ENCODE peak calls at places on chromosomes 5 and 9, in ten cellular contexts. I is AG09319; A is CD4-positive, alpha-beta T cell; Z is right lobe of liver; Y is endodermal cell; V is foreskin fibroblast; J is nephron progenitor cell; T is choroid plexus epithelial cell; N is ascending aorta; C is heart left ventricle. U is an unnamed sample.

GRCh38 chr5:44943637-44944036 is 134.9 kb downstream of the MRPS30 start:
- DNase-seq in I (peak), A (no peak), Z (no peak), Y (no peak), V (no peak), J (no peak), T (no peak), N (no peak), C (no peak), U (no peak)

GRCh38 chr5:173456751-173457171 is 128.5 kb upstream of the STC2 start:
- DNase-seq in I (no peak), A (no peak), Z (no peak), Y (no peak), V (peak), J (no peak), T (peak), N (no peak), C (no peak), U (no peak)

GRCh38 chr5:177290816-177291596 is 12.5 kb downstream of the RAB24 start:
- DNase-seq in I (no peak), A (no peak), Z (no peak), Y (no peak), V (no peak), J (no peak), T (no peak), N (no peak), C (no peak), U (no peak)

GRCh38 chr9:133837644-133838597 is 99.8 kb upstream of the SARDH start:
- DNase-seq in I (no peak), A (no peak), Z (no peak), Y (no peak), V (no peak), J (no peak), T (no peak), N (no peak), C (no peak), U (no peak)

GRCh38 chr9:2634818-2635217 is 13.2 kb downstream of the VLDLR start:
- DNase-seq in I (no peak), A (no peak), Z (no peak), Y (no peak), V (no peak), J (no peak), T (no peak), N (no peak), C (no peak), U (no peak)

GRCh38 chr9:135032868-135033460 is 54.5 kb upstream of the OLFM1 start:
- DNase-seq in I (no peak), A (no peak), Z (peak), Y (peak), V (no peak), J (no peak), T (no peak), N (no peak), C (no peak), U (peak)

GRCh38 chr5:138626333-138626944 is 51.2 kb upstream of the HSPA9 start:
- DNase-seq in I (no peak), A (no peak), Z (no peak), Y (no peak), V (peak), J (no peak), T (no peak), N (no peak), C (no peak), U (peak)

GRCh38 chr5:91978221-91978882 is 595.2 kb upstream of the ARRDC3 start:
- DNase-seq in I (no peak), A (no peak), Z (no peak), Y (no peak), V (no peak), J (no peak), T (no peak), N (no peak), C (no peak), U (no peak)

GRCh38 chr9:92163276-92163675 is 48.1 kb upstream of the SPTLC1 start:
- DNase-seq in I (no peak), A (no peak), Z (no peak), Y (no peak), V (no peak), J (no peak), T (no peak), N (no peak), C (no peak), U (no peak)

GRCh38 chr5:157109744-157110143 is 900 bp upstream of the HAVCR2 start:
- DNase-seq in I (no peak), A (no peak), Z (no peak), Y (no peak), V (no peak), J (no peak), T (no peak), N (no peak), C (no peak), U (no peak)

GRCh38 chr9:91023741-91024140 is 222.1 kb downstream of the SYK start:
- DNase-seq in I (no peak), A (no peak), Z (no peak), Y (no peak), V (no peak), J (no peak), T (no peak), N (no peak), C (no peak), U (no peak)

GRCh38 chr5:3780907-3781306 is 185.3 kb downstream of the IRX1 start:
- DNase-seq in I (no peak), A (no peak), Z (no peak), Y (no peak), V (no peak), J (no peak), T (no peak), N (no peak), C (no peak), U (no peak)

GRCh38 chr9:16002816-16003215 is 450.0 kb downstream of the CCDC171 start:
- DNase-seq in I (no peak), A (no peak), Z (no peak), Y (no peak), V (peak), J (no peak), T (peak), N (no peak), C (no peak), U (no peak)

GRCh38 chr5:148387325-148387724 is 3.6 kb downstream of the FBXO38 start:
- DNase-seq in I (no peak), A (no peak), Z (no peak), Y (no peak), V (peak), J (no peak), T (peak), N (no peak), C (no peak), U (no peak)

GRCh38 chr5:56633950-56634349 is 181.4 kb upstream of the MAP3K1 start:
- DNase-seq in I (no peak), A (no peak), Z (no peak), Y (no peak), V (peak), J (no peak), T (peak), N (no peak), C (no peak), U (no peak)

GRCh38 chr5:83434929-83435328 is 36.6 kb upstream of the VCAN start:
- DNase-seq in I (peak), A (no peak), Z (no peak), Y (no peak), V (peak), J (no peak), T (no peak), N (no peak), C (no peak), U (no peak)

GRCh38 chr9:35035851-35036701 is 36.3 kb downstream of the VCP start:
- DNase-seq in I (no peak), A (peak), Z (no peak), Y (peak), V (peak), J (no peak), T (peak), N (no peak), C (peak), U (no peak)

GRCh38 chr5:166340039-166340438 is 1951.4 kb upstream of the WWC1 start:
- DNase-seq in I (no peak), A (no peak), Z (no peak), Y (no peak), V (no peak), J (no peak), T (no peak), N (no peak), C (no peak), U (no peak)

GRCh38 chr5:147084702-147085101 is 150.1 kb upstream of the STK32A start:
- DNase-seq in I (no peak), A (no peak), Z (no peak), Y (no peak), V (no peak), J (no peak), T (no peak), N (no peak), C (no peak), U (no peak)

GRCh38 chr9:5321058-5321457 is 16.5 kb upstream of the RLN2 start:
- DNase-seq in I (no peak), A (no peak), Z (no peak), Y (no peak), V (no peak), J (no peak), T (peak), N (no peak), C (no peak), U (no peak)
- TF ChIP-seq CTCF in I (no peak), A (no peak), Z (no peak), Y (peak), V (peak), J (no peak), T (peak), N (no peak), C (no peak), U (peak)

DNA sequence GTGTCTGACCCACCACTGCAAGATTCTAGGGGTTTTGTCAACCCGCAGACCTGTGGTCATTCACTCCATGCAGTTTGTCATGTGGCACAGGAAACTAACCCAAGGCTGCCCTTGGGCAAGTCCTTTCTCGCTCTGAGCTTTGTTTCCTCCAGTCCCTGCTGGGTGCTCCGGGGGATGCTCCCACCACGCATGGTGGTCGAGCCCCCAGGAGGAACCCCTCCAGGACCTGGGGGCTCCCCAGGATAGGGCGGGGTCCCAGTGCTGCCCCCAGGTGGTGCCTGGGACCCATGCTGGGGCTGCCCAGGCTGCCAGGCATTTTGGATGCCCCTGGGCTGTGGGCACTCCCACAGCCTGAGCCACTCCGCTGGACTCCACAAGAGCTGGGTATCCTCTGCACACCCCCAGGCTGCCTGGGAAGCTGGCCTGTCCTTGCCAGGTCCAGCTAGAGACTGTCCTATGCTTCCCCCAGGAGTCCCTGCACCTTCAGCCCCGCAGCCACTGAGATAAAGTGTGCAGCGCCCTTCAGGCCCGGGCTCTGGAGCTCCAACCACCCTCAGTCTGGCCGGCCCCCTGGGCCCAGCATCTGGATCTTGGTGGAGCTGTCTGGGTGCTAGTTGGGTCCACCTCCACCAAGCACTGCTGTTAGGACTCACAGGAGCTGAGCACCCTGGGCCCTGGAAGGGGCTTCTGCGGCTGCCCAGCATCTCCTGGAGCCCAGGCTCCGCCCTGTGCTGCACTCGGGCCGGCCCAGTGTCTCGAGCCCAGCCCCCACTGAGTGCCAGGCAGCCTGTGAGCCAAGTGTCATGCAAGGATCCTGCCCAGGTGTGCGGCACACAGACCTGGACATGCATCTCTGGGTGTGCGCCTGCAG is 104.3 kb downstream of the PHF2 start:
- DNase-seq in I (no peak), A (no peak), Z (peak), Y (peak), V (no peak), J (no peak), T (no peak), N (no peak), C (peak), U (peak)
- TF ChIP-seq CTCF in I (peak), A (no peak), Z (no peak), Y (peak), V (no peak), J (peak), T (peak), N (no peak), C (no peak), U (peak)

GRCh38 chr5:16564468-16564867 is 52.3 kb downstream of the RETREG1 start:
- DNase-seq in I (no peak), A (no peak), Z (no peak), Y (no peak), V (no peak), J (no peak), T (no peak), N (no peak), C (no peak), U (no peak)
- TF ChIP-seq CTCF in I (no peak), A (no peak), Z (no peak), Y (no peak), V (no peak), J (no peak), T (no peak), N (no peak), C (no peak), U (no peak)

DNA sequence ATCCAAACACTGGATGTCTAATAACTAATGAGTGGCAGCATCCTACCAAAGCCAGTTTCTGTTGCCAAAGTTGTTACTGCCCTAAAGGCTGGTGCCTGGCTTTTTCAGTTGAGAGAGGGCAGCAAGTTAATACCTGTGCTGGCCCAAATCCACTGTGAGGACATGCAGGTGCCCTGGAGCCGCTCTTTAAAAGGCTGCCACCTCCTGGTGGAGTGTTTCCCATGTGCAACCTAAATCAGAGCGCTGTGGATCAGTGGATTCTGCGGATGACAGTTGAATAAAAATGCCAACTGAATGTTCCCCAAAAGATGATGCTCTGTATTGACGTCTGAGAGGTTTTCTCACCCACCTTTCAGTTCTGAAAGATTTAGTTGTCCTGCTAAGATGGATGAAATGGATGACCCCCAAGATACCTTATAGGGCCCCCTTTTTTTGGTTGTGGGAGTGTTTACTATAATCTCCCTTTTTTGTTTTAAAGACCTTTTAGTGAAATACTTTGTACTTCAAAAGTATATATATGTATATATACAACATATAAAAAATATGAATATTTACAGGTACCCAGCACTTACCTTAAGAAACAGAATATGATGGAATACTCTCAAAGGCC is 146.4 kb downstream of the EGFLAM start:
- DNase-seq in I (no peak), A (no peak), Z (peak), Y (peak), V (no peak), J (peak), T (no peak), N (no peak), C (no peak), U (no peak)
- TF ChIP-seq CTCF in I (no peak), A (no peak), Z (peak), Y (peak), V (no peak), J (peak), T (peak), N (no peak), C (no peak), U (peak)

DNA sequence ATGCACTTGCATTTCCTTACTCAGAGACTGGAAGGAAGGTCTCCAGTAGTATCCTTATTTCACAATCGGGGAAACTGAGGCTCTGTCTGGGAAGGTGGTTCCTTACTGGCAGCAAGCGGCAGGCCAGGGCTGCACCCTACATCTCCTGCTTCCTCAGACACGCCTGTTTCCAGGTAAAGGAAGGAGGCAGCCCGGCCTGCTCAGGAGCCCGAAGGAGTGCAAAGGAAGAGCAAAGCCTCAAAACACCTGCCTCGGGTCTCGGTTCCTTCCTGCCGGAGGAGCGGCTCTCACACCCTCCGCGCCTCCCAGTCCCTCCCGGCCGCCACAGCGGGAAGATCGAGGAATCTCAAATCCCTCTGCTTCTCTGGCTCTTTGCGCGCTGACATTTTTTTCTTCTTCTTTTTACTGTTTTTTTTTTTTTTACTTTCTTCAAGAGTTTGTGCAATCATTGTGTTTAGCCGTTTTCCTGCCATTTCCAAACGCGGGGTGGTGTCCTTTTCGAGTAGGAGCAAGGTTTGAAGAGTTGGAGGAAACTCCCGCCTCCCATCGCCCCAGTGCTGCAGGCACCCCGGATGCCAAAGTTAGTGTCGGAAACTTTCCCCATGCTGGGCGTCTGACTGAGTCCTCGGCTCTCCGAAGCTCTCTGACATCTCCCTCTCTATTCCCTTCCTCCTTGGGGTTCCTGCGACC is 1.0 kb downstream of the GGTA1 start:
- DNase-seq in I (peak), A (no peak), Z (no peak), Y (peak), V (peak), J (peak), T (peak), N (no peak), C (peak), U (no peak)
- TF ChIP-seq CTCF in I (no peak), A (no peak), Z (no peak), Y (peak), V (peak), J (no peak), T (no peak), N (no peak), C (no peak), U (peak)

GRCh38 chr5:181223729-181224389 is 778 bp downstream of the TRIM41 start:
- DNase-seq in I (no peak), A (no peak), Z (no peak), Y (peak), V (no peak), J (peak), T (peak), N (no peak), C (peak), U (no peak)

GRCh38 chr5:181221792-181222629 is 1.1 kb upstream of the TRIM41 start:
- DNase-seq in I (peak), A (peak), Z (peak), Y (peak), V (peak), J (peak), T (peak), N (peak), C (peak), U (peak)

GRCh38 chr5:181224390-181225234 is 1.5 kb downstream of the TRIM41 start:
- DNase-seq in I (no peak), A (no peak), Z (no peak), Y (no peak), V (no peak), J (no peak), T (no peak), N (no peak), C (no peak), U (no peak)

GRCh38 chr5:181222630-181223040 is 446 bp upstream of the TRIM41 start:
- DNase-seq in I (no peak), A (no peak), Z (no peak), Y (no peak), V (peak), J (no peak), T (peak), N (no peak), C (no peak), U (no peak)

GRCh38 chr5:181223041-181223728 is at the start of gene TRIM41:
- DNase-seq in I (peak), A (peak), Z (peak), Y (peak), V (peak), J (peak), T (peak), N (peak), C (peak), U (peak)
- TF ChIP-seq CTCF in I (no peak), A (no peak), Z (no peak), Y (peak), V (no peak), J (no peak), T (peak), N (no peak), C (peak), U (peak)

U was measured in chondrocyte.